ENCODE peak calls at places on chromosomes 16 and 17, in eight cellular contexts. W is A549; X is stomach; D is neural progenitor cell; S is pancreas; K is naive thymus-derived CD4-positive, alpha-beta T cell; G is psoas muscle; R is GM23248. Y is an unnamed sample.

GRCh38 chr17:50521517-50521916 is 11.0 kb upstream of the EPN3 start:
- DNase-seq in W (no peak), X (no peak), D (no peak), S (no peak), K (no peak), G (no peak), R (no peak), Y (no peak)

GRCh38 chr17:12348476-12348875 is 317.2 kb upstream of the MYOCD start:
- DNase-seq in W (no peak), X (no peak), D (no peak), S (no peak), K (no peak), G (no peak), R (no peak), Y (no peak)

GRCh38 chr16:85552980-85553435 is 60.1 kb upstream of the GSE1 start:
- DNase-seq in W (no peak), X (no peak), D (peak; percentile 95), S (no peak), K (no peak), G (no peak), R (no peak), Y (no peak)

GRCh38 chr16:23310217-23310616 is 8.1 kb downstream of the SCNN1B start:
- DNase-seq in W (no peak), X (no peak), D (no peak), S (no peak), K (no peak), G (no peak), R (no peak), Y (no peak)

GRCh38 chr16:89582614-89583196 is 7.1 kb downstream of the CPNE7 start:
- DNase-seq in W (no peak), X (no peak), D (no peak), S (no peak), K (no peak), G (no peak), R (no peak), Y (no peak)

GRCh38 chr16:3030128-3030871 is 6.4 kb downstream of the BICDL2 start:
- DNase-seq in W (no peak), X (no peak), D (no peak), S (peak; percentile 37), K (no peak), G (no peak), R (no peak), Y (no peak)

GRCh38 chr16:66409156-66409555 is 17.9 kb upstream of the BEAN1 start:
- DNase-seq in W (no peak), X (no peak), D (no peak), S (no peak), K (no peak), G (no peak), R (peak; percentile 63), Y (no peak)

GRCh38 chr17:27207073-27207511 is 86.8 kb upstream of the WSB1 start:
- DNase-seq in W (peak; percentile 18), X (no peak), D (no peak), S (no peak), K (no peak), G (no peak), R (peak; percentile 82), Y (no peak)

GRCh38 chr17:78802459-78802858 is 20.4 kb upstream of the CYTH1 start:
- DNase-seq in W (no peak), X (no peak), D (no peak), S (no peak), K (no peak), G (no peak), R (no peak), Y (no peak)

GRCh38 chr16:87806246-87806607 is 40.4 kb upstream of the KLHDC4 start:
- DNase-seq in W (no peak), X (peak; percentile 28), D (no peak), S (no peak), K (no peak), G (no peak), R (peak; percentile 54), Y (no peak)

GRCh38 chr17:42002175-42002791 is 15.0 kb downstream of the DNAJC7 start:
- DNase-seq in W (no peak), X (no peak), D (no peak), S (no peak), K (no peak), G (no peak), R (no peak), Y (no peak)

GRCh38 chr17:82301916-82302497 is 15.4 kb downstream of the CD7 start:
- DNase-seq in W (no peak), X (no peak), D (no peak), S (no peak), K (peak; percentile 55), G (no peak), R (no peak), Y (no peak)

GRCh38 chr17:40314557-40314953 is 5.6 kb downstream of the RARA start:
- DNase-seq in W (peak; percentile 99), X (peak; percentile 95), D (no peak), S (peak; percentile 95), K (no peak), G (peak; percentile 95), R (peak; percentile 98), Y (peak; percentile 98)

GRCh38 chr16:554297-554621 is 5.9 kb upstream of the PRR35 start:
- DNase-seq in W (no peak), X (no peak), D (no peak), S (no peak), K (no peak), G (no peak), R (no peak), Y (no peak)

GRCh38 chr17:69325518-69326301 is 1.2 kb downstream of the ABCA5 start:
- DNase-seq in W (no peak), X (no peak), D (peak; percentile 74), S (peak; percentile 19), K (no peak), G (no peak), R (no peak), Y (no peak)

GRCh38 chr17:55420067-55420775 is 1.4 kb downstream of the MMD start:
- DNase-seq in W (no peak), X (peak; percentile 26), D (no peak), S (no peak), K (peak; percentile 57), G (no peak), R (no peak), Y (no peak)

GRCh38 chr16:66900721-66901441 is 17.8 kb downstream of the CDH16 start:
- DNase-seq in W (no peak), X (no peak), D (no peak), S (no peak), K (no peak), G (peak; percentile 66), R (no peak), Y (no peak)

GRCh38 chr17:79084291-79085153 is 9.9 kb downstream of the ENGASE start:
- DNase-seq in W (no peak), X (no peak), D (no peak), S (no peak), K (no peak), G (peak; percentile 9), R (no peak), Y (no peak)

GRCh38 chr17:18129041-18129502 is 20.5 kb downstream of the MYO15A start:
- DNase-seq in W (no peak), X (peak; percentile 77), D (no peak), S (no peak), K (no peak), G (no peak), R (peak; percentile 51), Y (no peak)

GRCh38 chr17:50556803-50557202 is 3.7 kb upstream of the CACNA1G start:
- DNase-seq in W (no peak), X (peak; percentile 66), D (no peak), S (no peak), K (no peak), G (no peak), R (no peak), Y (no peak)

GRCh38 chr16:11035096-11035495 is 90.7 kb downstream of the CLEC16A start:
- DNase-seq in W (no peak), X (no peak), D (no peak), S (no peak), K (no peak), G (no peak), R (no peak), Y (no peak)

GRCh38 chr16:16122264-16122663 is 101.0 kb downstream of the ABCC6 start:
- DNase-seq in W (no peak), X (no peak), D (no peak), S (no peak), K (no peak), G (no peak), R (no peak), Y (no peak)

GRCh38 chr16:31038993-31039392 is 5.6 kb downstream of the STX4 start:
- DNase-seq in W (no peak), X (no peak), D (no peak), S (no peak), K (no peak), G (no peak), R (no peak), Y (no peak)

GRCh38 chr17:57096472-57097198 is 11.6 kb downstream of the AKAP1 start:
- DNase-seq in W (no peak), X (no peak), D (no peak), S (no peak), K (no peak), G (no peak), R (no peak), Y (no peak)
- H3K4me3 ChIP-seq in W (no peak overlapping the region), X (no peak overlapping the region), D (no peak overlapping the region), S (no peak overlapping the region), K (no peak overlapping the region), G (no peak overlapping the region), R (no peak overlapping the region), Y (no peak overlapping the region)

DNA sequence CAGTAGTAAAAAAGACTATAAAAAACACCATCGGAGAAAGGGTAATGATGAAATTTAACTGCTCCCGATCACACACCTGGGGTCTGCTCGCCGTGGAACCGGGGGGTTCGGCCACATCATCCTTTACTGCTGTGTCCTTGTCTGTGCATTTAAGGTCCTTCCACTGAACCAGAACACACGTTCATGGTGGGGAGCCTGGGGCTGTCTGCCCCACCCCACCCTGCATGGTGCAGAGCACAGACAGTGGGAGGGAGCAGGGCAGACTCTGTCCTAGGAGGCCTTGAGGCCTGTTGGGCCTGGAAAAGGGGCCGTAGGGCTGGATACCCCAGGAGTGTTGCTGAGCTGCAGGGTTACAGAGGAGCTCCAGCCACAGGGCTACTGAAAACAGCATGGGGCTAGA is 73.0 kb upstream of the LHX1 start:
- DNase-seq in W (no peak), X (no peak), D (no peak), S (no peak), K (no peak), G (no peak), R (no peak), Y (no peak)
- H3K27ac ChIP-seq in W (no peak overlapping the region), X (no peak overlapping the region), D (no peak overlapping the region), S (no peak overlapping the region), K (no peak overlapping the region), G (no peak overlapping the region), R (no peak overlapping the region), Y (no peak overlapping the region)

GRCh38 chr17:70872194-70872593 is 702.9 kb downstream of the KCNJ2 start:
- DNase-seq in W (no peak), X (no peak), D (no peak), S (no peak), K (no peak), G (no peak), R (no peak), Y (no peak)
- H3K9me3 ChIP-seq in W (peaks cover 5% of the 10 kb centered on the region), X (no peaks in the 10 kb centered on the region), D (no peaks in the 10 kb centered on the region), S (no peaks in the 10 kb centered on the region), K (no peaks in the 10 kb centered on the region), G (no peaks in the 10 kb centered on the region), R (no peaks in the 10 kb centered on the region), Y (no peaks in the 10 kb centered on the region)

DNA sequence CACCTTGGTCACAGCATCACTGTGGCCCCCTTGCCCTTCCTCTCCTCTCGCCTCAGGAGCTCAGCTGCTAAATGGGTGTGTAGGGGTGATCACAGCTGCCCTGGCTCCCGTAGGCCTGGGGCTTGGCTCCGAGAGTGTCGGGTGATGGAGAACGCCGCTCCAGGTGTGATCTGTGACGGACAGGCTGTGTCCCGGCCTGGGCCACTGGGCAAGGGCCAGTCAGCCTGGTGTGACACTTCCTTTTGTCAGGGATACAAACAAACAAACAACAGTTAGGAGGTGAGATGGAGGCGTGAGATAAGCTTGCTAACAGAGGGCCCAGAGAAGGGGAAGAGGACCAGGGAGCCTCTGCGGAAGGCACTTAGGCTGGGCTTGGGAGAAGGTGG is 2.0 kb downstream of the ADGRG1 start:
- DNase-seq in W (no peak), X (no peak), D (no peak), S (no peak), K (no peak), G (no peak), R (no peak), Y (no peak)
- H3K4me3 ChIP-seq in W (peak overlapping the region; percentile 44), X (peak overlapping the region; percentile 33), D (no peak overlapping the region), S (no peak overlapping the region), K (no peak overlapping the region), G (peak overlapping the region; percentile 59), R (no peak overlapping the region), Y (no peak overlapping the region)